ENCODE peak calls at places on chromosomes 4 and X, in four cellular contexts. One of them, this sample, is unnamed.

GRCh38 chrX:120464409-120464808 is 4.7 kb downstream of the LAMP2 start:
- DNase-seq in HepG2: no peak
- DNase-seq in K562: no peak
- DNase-seq in H1: no peak
- DNase-seq in this sample: no peak

GRCh38 chrX:39850209-39850608 is 247.5 kb downstream of the BCOR start:
- DNase-seq in HepG2: no peak
- DNase-seq in K562: no peak
- DNase-seq in H1: no peak
- DNase-seq in this sample: no peak

GRCh38 chr4:48341776-48342558 is 638 bp downstream of the SLAIN2 start:
- DNase-seq in HepG2: no peak
- DNase-seq in K562: peak; percentile 71
- DNase-seq in H1: peak; percentile 80
- DNase-seq in this sample: no peak

GRCh38 chr4:178090640-178091411 is 648.6 kb upstream of the AGA start:
- DNase-seq in HepG2: no peak
- DNase-seq in K562: no peak
- DNase-seq in H1: no peak
- DNase-seq in this sample: no peak

GRCh38 chrX:103678199-103678993 is 8.1 kb downstream of the MORF4L2 start:
- DNase-seq in HepG2: no peak
- DNase-seq in K562: no peak
- DNase-seq in H1: no peak
- DNase-seq in this sample: no peak

GRCh38 chr4:13872145-13872544 is 244.6 kb upstream of the BOD1L1 start:
- DNase-seq in HepG2: no peak
- DNase-seq in K562: no peak
- DNase-seq in H1: no peak
- DNase-seq in this sample: no peak

GRCh38 chrX:133045986-133046385 is 50.9 kb downstream of the USP26 start:
- DNase-seq in HepG2: peak; percentile 2
- DNase-seq in K562: peak; percentile 0
- DNase-seq in H1: no peak
- DNase-seq in this sample: no peak

GRCh38 chrX:9847071-9847470 is 60.8 kb downstream of the SHROOM2 start:
- DNase-seq in HepG2: peak; percentile 74
- DNase-seq in K562: no peak
- DNase-seq in H1: no peak
- DNase-seq in this sample: no peak

GRCh38 chr4:73679836-73680235 is 59.6 kb upstream of the RASSF6 start:
- DNase-seq in HepG2: no peak
- DNase-seq in K562: no peak
- DNase-seq in H1: no peak
- DNase-seq in this sample: no peak

GRCh38 chr4:53592686-53593641 is 1.7 kb upstream of the LNX1 start:
- DNase-seq in HepG2: no peak
- DNase-seq in K562: peak; percentile 80
- DNase-seq in H1: peak; percentile 77
- DNase-seq in this sample: peak; percentile 34

GRCh38 chrX:12999422-12999821 is 24.5 kb downstream of the TMSB4X start:
- DNase-seq in HepG2: no peak
- DNase-seq in K562: no peak
- DNase-seq in H1: no peak
- DNase-seq in this sample: no peak

GRCh38 chr4:2723751-2724150 is 32.4 kb downstream of the TNIP2 start:
- DNase-seq in HepG2: no peak
- DNase-seq in K562: no peak
- DNase-seq in H1: no peak
- DNase-seq in this sample: no peak

GRCh38 chr4:576991-577498 is 950 bp upstream of the TMEM271 start:
- DNase-seq in HepG2: no peak
- DNase-seq in K562: no peak
- DNase-seq in H1: no peak
- DNase-seq in this sample: no peak

GRCh38 chr4:126271266-126271665 is 956.5 kb downstream of the FAT4 start:
- DNase-seq in HepG2: no peak
- DNase-seq in K562: no peak
- DNase-seq in H1: no peak
- DNase-seq in this sample: no peak

GRCh38 chr4:336099-336892 is 1.3 kb upstream of the ZNF141 start:
- DNase-seq in HepG2: no peak
- DNase-seq in K562: no peak
- DNase-seq in H1: peak; percentile 68
- DNase-seq in this sample: no peak

GRCh38 chr4:152100378-152101201 is 339.8 kb upstream of the GATB start:
- DNase-seq in HepG2: no peak
- DNase-seq in K562: no peak
- DNase-seq in H1: peak; percentile 30
- DNase-seq in this sample: no peak

GRCh38 chrX:3257471-3257870 is 89.0 kb downstream of the MXRA5 start:
- DNase-seq in HepG2: no peak
- DNase-seq in K562: no peak
- DNase-seq in H1: no peak
- DNase-seq in this sample: no peak

GRCh38 chr4:179605196-179605595 is 2163.0 kb upstream of the AGA start:
- DNase-seq in HepG2: no peak
- DNase-seq in K562: no peak
- DNase-seq in H1: no peak
- DNase-seq in this sample: no peak

GRCh38 chr4:8310306-8310705 is 40.8 kb downstream of the HTRA3 start:
- DNase-seq in HepG2: no peak
- DNase-seq in K562: no peak
- DNase-seq in H1: no peak
- DNase-seq in this sample: no peak

GRCh38 chrX:94515009-94515408 is 841.0 kb downstream of the FAM133A start:
- DNase-seq in HepG2: no peak
- DNase-seq in K562: no peak
- DNase-seq in H1: no peak
- DNase-seq in this sample: no peak

GRCh38 chrX:14030248-14030592 is 528 bp upstream of the GEMIN8 start:
- DNase-seq in HepG2: no peak
- DNase-seq in K562: no peak
- DNase-seq in H1: no peak
- DNase-seq in this sample: no peak

GRCh38 chrX:151694661-151695582 is at the start of gene PRRG3:
- DNase-seq in HepG2: no peak
- DNase-seq in K562: no peak
- DNase-seq in H1: peak; percentile 54
- DNase-seq in this sample: no peak

GRCh38 chrX:69015156-69015555 is 150.1 kb downstream of the PJA1 start:
- DNase-seq in HepG2: no peak
- DNase-seq in K562: no peak
- DNase-seq in H1: no peak
- DNase-seq in this sample: no peak

GRCh38 chr4:14943749-14944148 is 58.5 kb upstream of the CPEB2 start:
- DNase-seq in HepG2: no peak
- DNase-seq in K562: no peak
- DNase-seq in H1: no peak
- DNase-seq in this sample: no peak

GRCh38 chr4:3073158-3074077 is 920 bp downstream of the HTT-AS start:
- DNase-seq in HepG2: peak; percentile 74
- DNase-seq in K562: no peak
- DNase-seq in H1: no peak
- DNase-seq in this sample: no peak

GRCh38 chr4:151627491-151627890 is 133.3 kb downstream of the GATB start:
- DNase-seq in HepG2: no peak
- DNase-seq in K562: no peak
- DNase-seq in H1: no peak
- DNase-seq in this sample: no peak

GRCh38 chr4:8215001-8215427 is 15.9 kb downstream of the SH3TC1 start:
- DNase-seq in HepG2: no peak
- DNase-seq in K562: no peak
- DNase-seq in H1: no peak
- DNase-seq in this sample: no peak

GRCh38 chr4:89800012-89800516 is 36.9 kb downstream of the SNCA start:
- DNase-seq in HepG2: no peak
- DNase-seq in K562: no peak
- DNase-seq in H1: no peak
- DNase-seq in this sample: no peak

GRCh38 chrX:140091276-140091886 is 126.1 kb upstream of the CXorf66 start:
- DNase-seq in HepG2: no peak
- DNase-seq in K562: peak; percentile 48
- DNase-seq in H1: peak; percentile 57
- DNase-seq in this sample: peak; percentile 9

GRCh38 chrX:121579016-121579760 is 531.8 kb downstream of the GLUD2 start:
- DNase-seq in HepG2: peak; percentile 7
- DNase-seq in K562: peak; percentile 43
- DNase-seq in H1: no peak
- DNase-seq in this sample: no peak

GRCh38 chrX:101415180-101416130 is 7.4 kb downstream of the HNRNPH2 start:
- DNase-seq in HepG2: peak; percentile 14
- DNase-seq in K562: peak; percentile 72
- DNase-seq in H1: no peak
- DNase-seq in this sample: peak; percentile 75

GRCh38 chr4:180116840-180117239 is 2126.4 kb upstream of the TENM3 start:
- DNase-seq in HepG2: no peak
- DNase-seq in K562: no peak
- DNase-seq in H1: no peak
- DNase-seq in this sample: no peak

GRCh38 chr4:128589384-128589957 is 220.0 kb upstream of the JADE1 start:
- DNase-seq in HepG2: peak; percentile 39
- DNase-seq in K562: no peak
- DNase-seq in H1: peak; percentile 33
- DNase-seq in this sample: peak; percentile 63

GRCh38 chrX:134362560-134363089 is 97.3 kb upstream of the HPRT1 start:
- DNase-seq in HepG2: no peak
- DNase-seq in K562: no peak
- DNase-seq in H1: no peak
- DNase-seq in this sample: no peak

GRCh38 chr4:42050850-42051249 is 60.5 kb downstream of the SLC30A9 start:
- DNase-seq in HepG2: no peak
- DNase-seq in K562: no peak
- DNase-seq in H1: no peak
- DNase-seq in this sample: no peak

GRCh38 chrX:41014776-41015175 is 70.5 kb upstream of the USP9X start:
- DNase-seq in HepG2: no peak
- DNase-seq in K562: no peak
- DNase-seq in H1: no peak
- DNase-seq in this sample: no peak

GRCh38 chr4:2402941-2403340 is 15.5 kb downstream of the ZFYVE28 start:
- DNase-seq in HepG2: no peak
- DNase-seq in K562: no peak
- DNase-seq in H1: no peak
- DNase-seq in this sample: no peak

GRCh38 chrX:136577562-136577961 is 45.5 kb downstream of the VGLL1 start:
- DNase-seq in HepG2: peak; percentile 1
- DNase-seq in K562: peak; percentile 53
- DNase-seq in H1: peak; percentile 60
- DNase-seq in this sample: peak; percentile 44

GRCh38 chr4:168884251-168885124 is 125.6 kb downstream of the CBR4 start:
- DNase-seq in HepG2: no peak
- DNase-seq in K562: no peak
- DNase-seq in H1: no peak
- DNase-seq in this sample: no peak

GRCh38 chr4:142402925-142403324 is 443.2 kb downstream of the INPP4B start:
- DNase-seq in HepG2: no peak
- DNase-seq in K562: no peak
- DNase-seq in H1: no peak
- DNase-seq in this sample: no peak
- TF ChIP-seq HDAC2 in HepG2: no peak
- TF ChIP-seq HDAC2 in K562: no peak
- TF ChIP-seq HDAC2 in H1: no peak
- TF ChIP-seq HDAC2 in this sample: no peak

GRCh38 chrX:46330513-46330912 is 214.7 kb downstream of the ZNF674 start:
- DNase-seq in HepG2: no peak
- DNase-seq in K562: no peak
- DNase-seq in H1: no peak
- DNase-seq in this sample: no peak

GRCh38 chrX:46328133-46328532 is 217.1 kb downstream of the ZNF674 start:
- DNase-seq in HepG2: no peak
- DNase-seq in K562: no peak
- DNase-seq in H1: no peak
- DNase-seq in this sample: no peak

GRCh38 chrX:46326161-46326560 is 219.1 kb downstream of the ZNF674 start:
- DNase-seq in HepG2: no peak
- DNase-seq in K562: no peak
- DNase-seq in H1: no peak
- DNase-seq in this sample: no peak

GRCh38 chrX:46325312-46325877 is 219.8 kb downstream of the ZNF674 start:
- DNase-seq in HepG2: peak; percentile 41
- DNase-seq in K562: no peak
- DNase-seq in H1: no peak
- DNase-seq in this sample: peak; percentile 96

GRCh38 chrX:46327229-46328081 is 217.8 kb downstream of the ZNF674 start:
- DNase-seq in HepG2: peak; percentile 92
- DNase-seq in K562: no peak
- DNase-seq in H1: peak; percentile 56
- DNase-seq in this sample: peak; percentile 69
- TF ChIP-seq PHF8 in HepG2: no peak
- TF ChIP-seq PHF8 in K562: no peak
- TF ChIP-seq PHF8 in H1: no peak
- TF ChIP-seq PHF8 in this sample: no peak

DNA sequence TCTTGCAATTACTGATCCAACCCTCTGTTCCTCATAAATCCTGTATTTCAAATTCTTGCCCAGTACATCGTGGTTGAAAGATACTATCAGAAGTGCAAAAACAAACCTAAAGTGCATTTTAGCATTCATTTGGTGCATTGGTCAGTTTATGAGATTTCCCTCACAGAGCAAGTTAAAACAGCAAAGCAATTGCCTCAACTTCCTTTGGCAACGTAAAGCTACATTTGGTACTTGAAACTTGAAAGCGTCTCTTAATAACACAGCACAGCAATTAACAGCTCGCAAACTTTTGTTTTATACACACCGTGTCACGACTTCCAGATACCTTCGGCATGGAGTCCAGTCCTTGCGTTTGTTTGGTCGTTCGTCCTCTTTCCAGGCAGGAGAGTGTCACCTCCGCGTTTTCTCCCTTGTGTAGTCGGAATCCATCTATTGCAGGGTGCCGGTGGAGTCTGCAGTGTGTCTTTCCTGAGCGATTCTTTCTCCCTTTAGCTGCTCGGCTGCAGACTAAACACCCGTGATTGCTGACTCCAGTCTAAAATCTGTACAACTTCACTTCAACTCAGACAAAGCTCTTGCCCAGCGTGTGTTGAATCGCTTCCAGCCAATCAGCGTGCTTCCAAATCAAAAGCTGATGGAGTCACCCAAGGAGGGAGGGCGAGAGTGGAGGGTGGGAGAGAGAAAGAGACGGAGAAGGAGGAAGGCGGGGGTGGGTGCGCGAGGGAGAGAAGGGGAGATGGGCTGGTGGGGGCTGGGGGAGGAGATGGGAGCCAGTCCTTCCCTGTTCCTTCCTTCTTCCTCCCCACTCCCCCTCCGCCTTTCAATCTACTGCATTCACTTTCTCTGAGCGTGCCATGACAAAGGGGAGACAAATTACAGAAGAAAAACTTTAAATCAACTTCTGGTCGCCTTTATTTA is at the start of gene PCDH18:
- DNase-seq in HepG2: no peak
- DNase-seq in K562: no peak
- DNase-seq in H1: peak; percentile 68
- DNase-seq in this sample: no peak
- TF ChIP-seq CEBPB in HepG2: no peak
- TF ChIP-seq CEBPB in K562: no peak
- TF ChIP-seq CEBPB in H1: no peak
- TF ChIP-seq CEBPB in this sample: no peak

GRCh38 chr4:4791299-4791798 is 68.1 kb upstream of the MSX1 start:
- DNase-seq in HepG2: no peak
- DNase-seq in K562: no peak
- DNase-seq in H1: peak; percentile 66
- DNase-seq in this sample: no peak
- TF ChIP-seq HDAC2 in HepG2: no peak
- TF ChIP-seq HDAC2 in K562: no peak
- TF ChIP-seq HDAC2 in H1: no peak
- TF ChIP-seq HDAC2 in this sample: no peak